ENCODE peak calls at places on chromosomes 2 and 18, in five cellular contexts. E is Ammon's horn, L is substantia nigra, T is amniotic epithelial cell, J is kidney epithelial cell. B is an unnamed sample.

GRCh38 chr18:24600076-24600654 is 139.7 kb downstream of the HRH4 start:
- DNase-seq in E (peak), L (no peak), J (no peak), T (peak), B (peak)

GRCh38 chr2:15429032-15429431 is 132.1 kb downstream of the NBAS start:
- DNase-seq in L (no peak), T (no peak), J (no peak), E (no peak), B (no peak)

GRCh38 chr2:240956161-240956934 is 42.1 kb upstream of the SNED1 start:
- DNase-seq in J (no peak), L (no peak), T (no peak), E (no peak), B (no peak)

GRCh38 chr18:25686960-25687520 is 335.1 kb upstream of the ZNF521 start:
- DNase-seq in E (no peak), L (no peak), T (peak), J (no peak), B (no peak)

GRCh38 chr2:147879846-147880245 is 35.0 kb downstream of the ACVR2A start:
- DNase-seq in J (no peak), E (no peak), L (no peak), T (no peak), B (no peak)

GRCh38 chr18:21602302-21602592 is 1.7 kb upstream of the ESCO1 start:
- DNase-seq in J (no peak), E (peak), L (no peak), T (no peak), B (no peak)

GRCh38 chr2:85801871-85802270 is 48.1 kb downstream of the ATOH8 start:
- DNase-seq in E (no peak), J (no peak), L (no peak), T (no peak), B (no peak)

GRCh38 chr18:72544092-72544886 is at the start of gene CBLN2:
- DNase-seq in L (peak), T (peak), E (peak), J (no peak), B (peak)

GRCh38 chr18:49756671-49757362 is 56.5 kb downstream of the ACAA2 start:
- DNase-seq in J (no peak), E (no peak), L (no peak), T (no peak), B (no peak)

GRCh38 chr18:48566588-48566987 is 27.8 kb downstream of the CTIF start:
- DNase-seq in L (no peak), T (no peak), E (no peak), J (no peak), B (no peak)

GRCh38 chr18:62420513-62421209 is 95.6 kb downstream of the TNFRSF11A start:
- DNase-seq in L (no peak), E (no peak), J (no peak), T (peak), B (no peak)

GRCh38 chr18:12314586-12315305 is 6.7 kb downstream of the TUBB6 start:
- DNase-seq in T (no peak), E (no peak), L (no peak), J (no peak), B (no peak)

GRCh38 chr18:1252534-1252933 is 347.9 kb downstream of the ADCYAP1 start:
- DNase-seq in E (no peak), J (no peak), T (no peak), L (no peak), B (no peak)

GRCh38 chr2:2590796-2591541 is 259.9 kb upstream of the MYT1L start:
- DNase-seq in E (peak), L (no peak), T (no peak), J (no peak), B (no peak)

GRCh38 chr18:79911009-79911870 is 40.2 kb downstream of the SLC66A2 start:
- DNase-seq in L (no peak), J (no peak), T (no peak), E (no peak), B (no peak)

GRCh38 chr2:180790891-180791290 is 189.5 kb upstream of the UBE2E3 start:
- DNase-seq in J (no peak), E (no peak), L (no peak), T (peak), B (no peak)

GRCh38 chr2:191049728-191050639 is 36.0 kb upstream of the STAT1 start:
- DNase-seq in J (peak), E (no peak), L (no peak), T (peak), B (no peak)

GRCh38 chr2:111667542-111668273 is 216.3 kb downstream of the ANAPC1 start:
- DNase-seq in E (no peak), J (no peak), L (no peak), T (peak), B (no peak)

GRCh38 chr2:232689152-232689910 is 7.8 kb upstream of the GIGYF2 start:
- DNase-seq in T (peak), J (no peak), E (peak), L (no peak), B (peak)

GRCh38 chr18:77138270-77138669 is 5.7 kb upstream of the MBP start:
- DNase-seq in L (no peak), T (peak), E (no peak), J (no peak), B (no peak)

GRCh38 chr2:208358758-208359631 is 47.6 kb upstream of the PTH2R start:
- DNase-seq in L (no peak), J (no peak), E (no peak), T (no peak), B (no peak)

GRCh38 chr2:240840435-240841060 is 20.5 kb upstream of the KIF1A start:
- DNase-seq in J (peak), E (peak), T (peak), L (no peak), B (peak)

GRCh38 chr2:88452980-88453582 is 588 bp upstream of the FOXI3 start:
- DNase-seq in E (no peak), L (no peak), J (no peak), T (peak), B (no peak)

GRCh38 chr2:11315074-11315705 is 29.2 kb downstream of the ROCK2 start:
- DNase-seq in E (no peak), T (peak), J (no peak), L (no peak), B (no peak)

GRCh38 chr2:229980440-229981184 is 58.3 kb downstream of the FBXO36 start:
- DNase-seq in L (no peak), J (no peak), T (peak), E (peak), B (peak)

GRCh38 chr2:68253211-68254068 is 1.1 kb upstream of the PPP3R1 start:
- DNase-seq in T (peak), L (no peak), E (no peak), J (no peak), B (peak)

GRCh38 chr2:144374163-144374661 is 145.7 kb downstream of the ZEB2 start:
- DNase-seq in J (no peak), T (peak), L (no peak), E (no peak), B (no peak)